ENCODE peak calls at places on chromosomes 3 and 15, in six cellular contexts. O, Q, Y, S, G and C are unnamed samples.

GRCh38 chr15:91268510-91268909 is 168.5 kb downstream of the SV2B start:
- DNase-seq in O (no peak), Y (no peak), S (no peak), G (no peak), Q (peak), C (no peak)

GRCh38 chr3:48215876-48216275 is 7.4 kb upstream of the CAMP start:
- DNase-seq in S (no peak), Y (no peak), Q (no peak), G (no peak), O (no peak), C (no peak)

GRCh38 chr3:171741377-171741776 is 68.9 kb downstream of the PLD1 start:
- DNase-seq in O (no peak), Q (no peak), G (peak), S (no peak), Y (no peak), C (peak)

GRCh38 chr15:60713096-60714084 is 234.4 kb upstream of the ICE2 start:
- DNase-seq in G (no peak), O (peak), Q (no peak), S (no peak), Y (no peak), C (no peak)

GRCh38 chr3:121072128-121072527 is 164.1 kb downstream of the STXBP5L start:
- DNase-seq in O (no peak), Q (no peak), S (no peak), G (no peak), Y (no peak), C (no peak)

GRCh38 chr3:161372321-161373260 is 1.3 kb upstream of the SPTSSB start:
- DNase-seq in O (peak), S (no peak), Y (no peak), G (peak), Q (peak), C (peak)

GRCh38 chr3:55202320-55202719 is 274.5 kb upstream of the LRTM1 start:
- DNase-seq in Y (no peak), G (no peak), Q (no peak), S (no peak), O (peak), C (no peak)

GRCh38 chr3:78645628-78646310 is 1122.0 kb downstream of the ROBO1 start:
- DNase-seq in S (no peak), Y (no peak), Q (peak), G (peak), O (peak), C (peak)

GRCh38 chr15:31483053-31483923 is 156.7 kb downstream of the KLF13 start:
- DNase-seq in G (no peak), O (no peak), S (no peak), Y (no peak), Q (no peak), C (no peak)

GRCh38 chr3:122903171-122903570 is 108.3 kb downstream of the SLC49A4 start:
- DNase-seq in Y (no peak), G (no peak), S (no peak), Q (peak), O (no peak), C (no peak)

GRCh38 chr3:196016485-196016884 is 65.4 kb downstream of the TFRC start:
- DNase-seq in G (no peak), Q (no peak), O (peak), Y (no peak), S (no peak), C (no peak)

GRCh38 chr3:73029321-73029796 is 32.1 kb upstream of the EBLN2 start:
- DNase-seq in O (peak), Y (no peak), G (no peak), S (no peak), Q (peak), C (no peak)

GRCh38 chr3:133453383-133453782 is 53.5 kb downstream of the BFSP2 start:
- DNase-seq in G (no peak), O (no peak), Q (no peak), S (no peak), Y (no peak), C (no peak)

GRCh38 chr3:14434541-14435151 is 32.2 kb downstream of the SLC6A6 start:
- DNase-seq in G (no peak), Y (no peak), Q (no peak), S (no peak), O (no peak), C (no peak)

GRCh38 chr15:75024102-75024636 is 779 bp downstream of the PPCDC start:
- DNase-seq in Q (peak), Y (no peak), G (peak), O (peak), S (no peak), C (peak)

GRCh38 chr3:150307862-150308261 is 100.2 kb upstream of the TSC22D2 start:
- DNase-seq in Y (no peak), G (no peak), S (no peak), O (no peak), Q (no peak), C (no peak)

GRCh38 chr15:22918056-22918455 is 62.1 kb downstream of the CYFIP1 start:
- DNase-seq in Q (no peak), O (peak), G (no peak), S (no peak), Y (no peak), C (no peak)

GRCh38 chr3:134449277-134449676 is 36.5 kb downstream of the ANAPC13 start:
- DNase-seq in G (peak), Q (peak), O (peak), S (no peak), Y (no peak), C (peak)

GRCh38 chr3:99579246-99579645 is 59.1 kb upstream of the COL8A1 start:
- DNase-seq in S (no peak), O (peak), Y (no peak), G (no peak), Q (peak), C (no peak)

GRCh38 chr15:78979456-78980320 is 34.8 kb upstream of the CTSH start:
- DNase-seq in Q (peak), Y (no peak), G (peak), S (no peak), O (peak), C (peak)

GRCh38 chr3:53618946-53619345 is 124.5 kb downstream of the CACNA1D start:
- DNase-seq in Q (no peak), O (no peak), Y (no peak), G (no peak), S (no peak), C (no peak)

GRCh38 chr3:65026151-65026550 is 338.4 kb upstream of the ADAMTS9 start:
- DNase-seq in O (no peak), Y (no peak), S (no peak), Q (peak), G (no peak), C (no peak)